ENCODE peak calls at places on chromosome 18, in seven cellular contexts. One of them, this sample, is unnamed.

GRCh38 chr18:56748698-56749268 is 97.6 kb downstream of the WDR7 start:
- DNase-seq in choroid plexus epithelial cell: peak; percentile 72
- DNase-seq in coronary artery: no peak
- DNase-seq in brain microvascular endothelial cell: peak; percentile 16
- DNase-seq in GM12864: no peak
- DNase-seq in HFF-Myc: peak; percentile 20
- DNase-seq in lung: no peak
- DNase-seq in this sample: peak; percentile 73

GRCh38 chr18:58230438-58231179 is 186.6 kb downstream of the NEDD4L start:
- DNase-seq in lung: no peak
- DNase-seq in HFF-Myc: no peak
- DNase-seq in coronary artery: no peak
- DNase-seq in choroid plexus epithelial cell: peak; percentile 44
- DNase-seq in GM12864: no peak
- DNase-seq in brain microvascular endothelial cell: peak; percentile 29
- DNase-seq in this sample: peak; percentile 42

GRCh38 chr18:60892855-60893254 is 440.4 kb upstream of the CDH20 start:
- DNase-seq in coronary artery: no peak
- DNase-seq in choroid plexus epithelial cell: peak; percentile 80
- DNase-seq in lung: peak; percentile 37
- DNase-seq in GM12864: no peak
- DNase-seq in HFF-Myc: no peak
- DNase-seq in brain microvascular endothelial cell: peak; percentile 79
- DNase-seq in this sample: peak; percentile 72

GRCh38 chr18:46727177-46727576 is 29.7 kb downstream of the ST8SIA5 start:
- DNase-seq in choroid plexus epithelial cell: no peak
- DNase-seq in brain microvascular endothelial cell: no peak
- DNase-seq in GM12864: no peak
- DNase-seq in lung: no peak
- DNase-seq in HFF-Myc: no peak
- DNase-seq in coronary artery: no peak
- DNase-seq in this sample: no peak

GRCh38 chr18:62131305-62131909 is 55.4 kb downstream of the PIGN start:
- DNase-seq in HFF-Myc: peak; percentile 55
- DNase-seq in GM12864: peak; percentile 25
- DNase-seq in lung: peak; percentile 41
- DNase-seq in brain microvascular endothelial cell: peak; percentile 49
- DNase-seq in coronary artery: no peak
- DNase-seq in choroid plexus epithelial cell: peak; percentile 90
- DNase-seq in this sample: peak; percentile 84

GRCh38 chr18:55586841-55587240 is 1.2 kb downstream of the TCF4 start:
- DNase-seq in lung: no peak
- DNase-seq in brain microvascular endothelial cell: peak; percentile 16
- DNase-seq in coronary artery: no peak
- DNase-seq in GM12864: no peak
- DNase-seq in choroid plexus epithelial cell: peak; percentile 57
- DNase-seq in HFF-Myc: no peak
- DNase-seq in this sample: peak; percentile 66

GRCh38 chr18:76801567-76802505 is 20.5 kb upstream of the ZNF236 start:
- DNase-seq in coronary artery: no peak
- DNase-seq in HFF-Myc: no peak
- DNase-seq in GM12864: no peak
- DNase-seq in choroid plexus epithelial cell: peak; percentile 56
- DNase-seq in brain microvascular endothelial cell: no peak
- DNase-seq in lung: peak; percentile 55
- DNase-seq in this sample: peak; percentile 56

GRCh38 chr18:77031662-77032061 is 100.9 kb downstream of the MBP start:
- DNase-seq in GM12864: no peak
- DNase-seq in choroid plexus epithelial cell: no peak
- DNase-seq in HFF-Myc: no peak
- DNase-seq in lung: no peak
- DNase-seq in brain microvascular endothelial cell: no peak
- DNase-seq in coronary artery: no peak
- DNase-seq in this sample: no peak

GRCh38 chr18:79944126-79944731 is 7.2 kb downstream of the SLC66A2 start:
- DNase-seq in choroid plexus epithelial cell: peak; percentile 93
- DNase-seq in GM12864: no peak
- DNase-seq in coronary artery: peak; percentile 58
- DNase-seq in lung: no peak
- DNase-seq in brain microvascular endothelial cell: no peak
- DNase-seq in HFF-Myc: no peak
- DNase-seq in this sample: peak; percentile 66

GRCh38 chr18:38487521-38487920 is 921.9 kb upstream of the CELF4 start:
- DNase-seq in coronary artery: no peak
- DNase-seq in brain microvascular endothelial cell: no peak
- DNase-seq in GM12864: no peak
- DNase-seq in lung: no peak
- DNase-seq in HFF-Myc: no peak
- DNase-seq in choroid plexus epithelial cell: no peak
- DNase-seq in this sample: no peak

GRCh38 chr18:73787316-73787715 is 360.3 kb downstream of the FBXO15 start:
- DNase-seq in choroid plexus epithelial cell: no peak
- DNase-seq in GM12864: no peak
- DNase-seq in brain microvascular endothelial cell: no peak
- DNase-seq in coronary artery: no peak
- DNase-seq in lung: no peak
- DNase-seq in HFF-Myc: no peak
- DNase-seq in this sample: no peak

GRCh38 chr18:32698148-32698547 is 74.7 kb downstream of the KLHL14 start:
- DNase-seq in lung: no peak
- DNase-seq in brain microvascular endothelial cell: no peak
- DNase-seq in GM12864: no peak
- DNase-seq in HFF-Myc: no peak
- DNase-seq in coronary artery: no peak
- DNase-seq in choroid plexus epithelial cell: no peak
- DNase-seq in this sample: no peak

GRCh38 chr18:54877076-54877475 is 48.8 kb downstream of the RAB27B start:
- DNase-seq in choroid plexus epithelial cell: peak; percentile 52
- DNase-seq in lung: no peak
- DNase-seq in GM12864: no peak
- DNase-seq in brain microvascular endothelial cell: no peak
- DNase-seq in HFF-Myc: no peak
- DNase-seq in coronary artery: no peak
- DNase-seq in this sample: no peak

GRCh38 chr18:52288403-52289004 is 51.5 kb upstream of the DCC start:
- DNase-seq in coronary artery: no peak
- DNase-seq in brain microvascular endothelial cell: no peak
- DNase-seq in lung: no peak
- DNase-seq in HFF-Myc: no peak
- DNase-seq in GM12864: peak; percentile 3
- DNase-seq in choroid plexus epithelial cell: peak; percentile 29
- DNase-seq in this sample: peak; percentile 20

GRCh38 chr18:63439334-63439733 is 17.1 kb upstream of the VPS4B start:
- DNase-seq in lung: peak; percentile 38
- DNase-seq in HFF-Myc: peak; percentile 39
- DNase-seq in brain microvascular endothelial cell: peak; percentile 28
- DNase-seq in coronary artery: no peak
- DNase-seq in GM12864: no peak
- DNase-seq in choroid plexus epithelial cell: peak; percentile 84
- DNase-seq in this sample: peak; percentile 83

GRCh38 chr18:69528439-69528838 is 127.8 kb downstream of the DOK6 start:
- DNase-seq in HFF-Myc: no peak
- DNase-seq in choroid plexus epithelial cell: peak; percentile 25
- DNase-seq in brain microvascular endothelial cell: no peak
- DNase-seq in lung: no peak
- DNase-seq in GM12864: no peak
- DNase-seq in coronary artery: no peak
- DNase-seq in this sample: peak; percentile 62

GRCh38 chr18:56516769-56517168 is 121.6 kb downstream of the TXNL1 start:
- DNase-seq in GM12864: no peak
- DNase-seq in brain microvascular endothelial cell: no peak
- DNase-seq in choroid plexus epithelial cell: no peak
- DNase-seq in coronary artery: no peak
- DNase-seq in HFF-Myc: no peak
- DNase-seq in lung: no peak
- DNase-seq in this sample: no peak

GRCh38 chr18:12015697-12016062 is 34.4 kb downstream of the IMPA2 start:
- DNase-seq in HFF-Myc: no peak
- DNase-seq in coronary artery: no peak
- DNase-seq in GM12864: no peak
- DNase-seq in choroid plexus epithelial cell: no peak
- DNase-seq in brain microvascular endothelial cell: no peak
- DNase-seq in lung: peak; percentile 77
- DNase-seq in this sample: no peak
- H3K4me3 ChIP-seq in HFF-Myc: no peak overlapping the region
- H3K4me3 ChIP-seq in coronary artery: no peak overlapping the region
- H3K4me3 ChIP-seq in GM12864: no peak overlapping the region
- H3K4me3 ChIP-seq in choroid plexus epithelial cell: no peak overlapping the region
- H3K4me3 ChIP-seq in brain microvascular endothelial cell: no peak overlapping the region
- H3K4me3 ChIP-seq in lung: no peak overlapping the region
- H3K4me3 ChIP-seq in this sample: no peak overlapping the region

GRCh38 chr18:12479982-12480381 is 72.3 kb downstream of the PRELID3A start:
- DNase-seq in HFF-Myc: no peak
- DNase-seq in GM12864: no peak
- DNase-seq in coronary artery: no peak
- DNase-seq in brain microvascular endothelial cell: no peak
- DNase-seq in choroid plexus epithelial cell: no peak
- DNase-seq in lung: no peak
- DNase-seq in this sample: no peak

GRCh38 chr18:12476955-12477354 is 69.2 kb downstream of the PRELID3A start:
- DNase-seq in brain microvascular endothelial cell: no peak
- DNase-seq in GM12864: no peak
- DNase-seq in lung: no peak
- DNase-seq in choroid plexus epithelial cell: no peak
- DNase-seq in HFF-Myc: no peak
- DNase-seq in coronary artery: no peak
- DNase-seq in this sample: no peak

GRCh38 chr18:12474876-12475275 is 67.1 kb downstream of the PRELID3A start:
- DNase-seq in HFF-Myc: no peak
- DNase-seq in choroid plexus epithelial cell: peak; percentile 43
- DNase-seq in GM12864: no peak
- DNase-seq in coronary artery: no peak
- DNase-seq in brain microvascular endothelial cell: no peak
- DNase-seq in lung: no peak
- DNase-seq in this sample: no peak

GRCh38 chr18:12477606-12478005 is 69.9 kb downstream of the PRELID3A start:
- DNase-seq in lung: no peak
- DNase-seq in brain microvascular endothelial cell: no peak
- DNase-seq in GM12864: no peak
- DNase-seq in coronary artery: no peak
- DNase-seq in choroid plexus epithelial cell: no peak
- DNase-seq in HFF-Myc: no peak
- DNase-seq in this sample: no peak

DNA sequence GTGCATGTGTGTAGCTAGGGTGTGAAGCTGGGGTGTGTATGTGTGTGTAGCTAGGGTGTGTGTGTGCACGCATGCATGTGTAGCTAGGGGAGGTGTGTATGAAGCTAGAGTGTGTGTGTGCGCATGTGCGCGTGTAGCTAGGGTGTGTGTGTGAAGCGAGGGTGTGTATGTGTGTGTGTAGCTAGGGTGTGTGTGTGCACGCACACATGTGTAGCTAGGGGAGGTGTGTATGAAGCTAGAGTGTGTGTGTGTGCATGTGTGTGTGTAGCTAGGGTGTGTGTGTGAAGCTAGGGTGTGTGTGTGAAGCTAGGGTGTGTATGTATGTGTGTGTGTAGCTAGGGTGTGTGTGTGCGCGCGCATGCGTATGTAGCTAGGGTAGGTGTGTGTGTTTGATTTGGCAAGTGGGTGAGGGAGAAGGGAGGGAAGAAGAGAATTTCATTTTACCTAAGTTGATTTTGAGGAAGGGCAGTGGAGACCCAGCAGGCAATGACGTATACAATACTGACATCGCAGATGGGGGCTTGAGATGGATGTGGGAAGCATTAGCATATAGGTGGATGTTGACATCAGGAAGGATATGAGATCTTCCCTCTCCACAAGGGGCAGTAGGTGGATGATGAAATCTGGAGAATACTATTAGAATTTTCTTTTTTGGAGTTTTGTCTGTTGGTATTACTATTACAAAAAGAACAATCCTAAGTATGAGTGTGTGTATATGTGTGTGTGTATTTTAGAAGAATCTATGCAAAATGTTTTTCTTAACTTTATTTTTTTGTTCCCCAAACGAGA is 70.7 kb downstream of the PRELID3A start:
- DNase-seq in lung: no peak
- DNase-seq in GM12864: no peak
- DNase-seq in HFF-Myc: no peak
- DNase-seq in brain microvascular endothelial cell: no peak
- DNase-seq in choroid plexus epithelial cell: no peak
- DNase-seq in coronary artery: no peak
- DNase-seq in this sample: no peak
- TF ChIP-seq CTCF in lung: no peak
- TF ChIP-seq CTCF in GM12864: no peak
- TF ChIP-seq CTCF in HFF-Myc: peak; percentile 14
- TF ChIP-seq CTCF in brain microvascular endothelial cell: peak; percentile 28
- TF ChIP-seq CTCF in choroid plexus epithelial cell: peak; percentile 22
- TF ChIP-seq CTCF in coronary artery: no peak
- TF ChIP-seq CTCF in this sample: peak; percentile 7

DNA sequence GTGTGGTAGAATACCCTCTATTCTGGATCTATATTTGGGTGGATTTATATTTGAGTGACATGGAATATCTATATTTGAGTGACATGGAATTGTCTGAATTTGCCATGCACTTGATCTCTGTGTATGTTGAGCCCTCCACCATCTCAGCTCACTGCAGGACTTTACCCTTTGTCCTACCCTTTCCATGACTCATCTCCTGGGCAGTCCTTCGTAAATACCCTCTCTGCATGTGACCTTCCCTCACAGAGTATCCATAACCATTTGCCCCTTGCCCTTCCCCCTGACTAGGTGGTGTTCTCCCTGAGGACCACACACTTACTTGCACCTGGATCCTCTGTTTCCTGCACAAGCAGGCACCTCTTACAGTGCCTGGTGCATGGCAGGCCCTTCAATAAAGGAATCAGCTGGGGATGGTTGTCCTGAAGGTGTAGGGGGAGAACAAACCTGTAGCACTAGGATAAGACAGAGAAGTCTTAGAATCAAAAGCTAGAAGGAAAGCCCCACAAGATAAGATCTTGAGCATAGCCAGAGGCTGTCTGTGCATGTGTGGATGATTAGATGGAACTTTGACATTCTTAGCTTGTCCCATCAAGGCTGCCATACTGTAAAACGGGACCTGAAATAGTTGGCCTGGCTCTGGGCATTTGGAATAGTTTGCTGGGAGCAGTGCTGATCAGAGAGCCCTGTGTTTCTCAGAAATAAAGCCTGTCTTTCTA is 230.4 kb downstream of the FHOD3 start:
- DNase-seq in brain microvascular endothelial cell: no peak
- DNase-seq in choroid plexus epithelial cell: no peak
- DNase-seq in coronary artery: no peak
- DNase-seq in GM12864: no peak
- DNase-seq in HFF-Myc: no peak
- DNase-seq in lung: no peak
- DNase-seq in this sample: no peak
- H3K4me3 ChIP-seq in brain microvascular endothelial cell: no peak overlapping the region
- H3K4me3 ChIP-seq in choroid plexus epithelial cell: no peak overlapping the region
- H3K4me3 ChIP-seq in coronary artery: no peak overlapping the region
- H3K4me3 ChIP-seq in GM12864: no peak overlapping the region
- H3K4me3 ChIP-seq in HFF-Myc: no peak overlapping the region
- H3K4me3 ChIP-seq in lung: no peak overlapping the region
- H3K4me3 ChIP-seq in this sample: no peak overlapping the region

DNA sequence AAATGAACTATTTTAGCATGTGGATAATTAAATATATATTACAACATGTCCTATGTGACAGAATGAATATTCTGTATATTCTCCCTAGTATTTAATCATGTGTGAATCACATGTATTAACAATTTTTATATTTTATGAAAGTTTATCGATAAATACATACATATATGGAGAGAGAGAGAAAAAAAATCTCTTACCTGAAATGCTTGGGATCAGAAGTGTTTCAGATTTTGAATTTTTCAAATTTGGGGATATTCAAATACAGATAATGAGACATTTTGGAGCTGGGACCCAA is 228.6 kb upstream of the RBBP8 start:
- DNase-seq in HFF-Myc: no peak
- DNase-seq in GM12864: no peak
- DNase-seq in coronary artery: no peak
- DNase-seq in brain microvascular endothelial cell: no peak
- DNase-seq in choroid plexus epithelial cell: no peak
- DNase-seq in lung: no peak
- DNase-seq in this sample: no peak
- TF ChIP-seq CTCF in HFF-Myc: no peak
- TF ChIP-seq CTCF in GM12864: no peak
- TF ChIP-seq CTCF in coronary artery: no peak
- TF ChIP-seq CTCF in brain microvascular endothelial cell: no peak
- TF ChIP-seq CTCF in choroid plexus epithelial cell: no peak
- TF ChIP-seq CTCF in lung: no peak
- TF ChIP-seq CTCF in this sample: no peak